ENCODE peak calls at places on chromosomes 13 and 19, in eight cellular contexts. R is GM04503; G is Peyer's patch; O is stimulated activated CD8-positive, alpha-beta memory T cell treated with anti-CD3 and anti-CD28 coated beads, Interleukin-15, amount 100 ng/mL, for 4 hours; M is anterior cingulate cortex; J is breast epithelium; C is activated CD4-positive, alpha-beta T cell treated with anti-CD3 and anti-CD28 coated beads, Interleukin-2, amount 50 U/mL, for 4 hours; F is germinal center. B is an unnamed sample.

GRCh38 chr19:30755581-30755980 is 383.4 kb downstream of the ZNF536 start:
- DNase-seq in R (no peak), G (no peak), O (no peak), M (no peak), J (no peak), C (no peak), F (no peak), B (no peak)

GRCh38 chr13:24199016-24199415 is 38.5 kb downstream of the SPATA13 start:
- DNase-seq in R (no peak), G (no peak), O (no peak), M (no peak), J (no peak), C (no peak), F (no peak), B (no peak)

GRCh38 chr13:48505597-48506091 is 27.2 kb downstream of the RCBTB2 start:
- DNase-seq in R (peak), G (no peak), O (peak), M (no peak), J (no peak), C (peak), F (peak), B (no peak)

GRCh38 chr13:46609726-46610125 is 56.8 kb downstream of the LRCH1 start:
- DNase-seq in R (no peak), G (no peak), O (no peak), M (no peak), J (no peak), C (no peak), F (no peak), B (peak)

GRCh38 chr13:38759390-38759789 is 72.5 kb downstream of the FREM2 start:
- DNase-seq in R (no peak), G (no peak), O (no peak), M (no peak), J (no peak), C (no peak), F (no peak), B (no peak)

GRCh38 chr13:26442541-26442940 is 114.9 kb upstream of the WASF3 start:
- DNase-seq in R (peak), G (no peak), O (no peak), M (no peak), J (no peak), C (no peak), F (no peak), B (no peak)

GRCh38 chr19:21141787-21142464 is at the start of gene ZNF431:
- DNase-seq in R (peak), G (peak), O (peak), M (peak), J (peak), C (peak), F (peak), B (peak)

GRCh38 chr13:58080806-58081205 is 449.3 kb downstream of the PCDH17 start:
- DNase-seq in R (no peak), G (no peak), O (no peak), M (no peak), J (no peak), C (no peak), F (no peak), B (no peak)

GRCh38 chr13:50544226-50544625 is 299.3 kb downstream of the DLEU7 start:
- DNase-seq in R (no peak), G (no peak), O (no peak), M (no peak), J (no peak), C (no peak), F (no peak), B (no peak)

GRCh38 chr19:46115396-46116109 is 8.9 kb downstream of the IGFL3 start:
- DNase-seq in R (no peak), G (no peak), O (no peak), M (no peak), J (peak), C (no peak), F (no peak), B (no peak)

B was measured in NCI-H2227 treated with DMSO at 0.1 percent for 48 hours.